ENCODE peak calls at places on chromosomes 7 and 10, in four cellular contexts. One of them, this sample, is unnamed.

GRCh38 chr7:102991540-102992214 is 78.9 kb downstream of the LRRC17 start:
- DNase-seq in A549: peak
- DNase-seq in HL-60: no peak
- DNase-seq in Panc1: peak
- DNase-seq in this sample: peak

GRCh38 chr10:116826803-116827202 is 22.5 kb upstream of the ENO4 start:
- DNase-seq in A549: no peak
- DNase-seq in HL-60: no peak
- DNase-seq in Panc1: no peak
- DNase-seq in this sample: peak

GRCh38 chr10:88114368-88114767 is 250.9 kb downstream of the PTEN start:
- DNase-seq in A549: peak
- DNase-seq in HL-60: peak
- DNase-seq in Panc1: peak
- DNase-seq in this sample: peak

GRCh38 chr10:77264107-77264506 is 373.5 kb downstream of the KCNMA1 start:
- DNase-seq in Panc1: no peak
- DNase-seq in HL-60: peak
- DNase-seq in A549: no peak
- DNase-seq in this sample: no peak

GRCh38 chr7:36015733-36016132 is 137.3 kb upstream of the EEPD1 start:
- DNase-seq in Panc1: no peak
- DNase-seq in A549: no peak
- DNase-seq in HL-60: no peak
- DNase-seq in this sample: no peak

GRCh38 chr10:91410638-91411367 is 659 bp downstream of the HECTD2 start:
- DNase-seq in A549: no peak
- DNase-seq in Panc1: no peak
- DNase-seq in HL-60: no peak
- DNase-seq in this sample: no peak

GRCh38 chr10:58920655-58921003 is 255.8 kb upstream of the PHYHIPL start:
- DNase-seq in HL-60: no peak
- DNase-seq in Panc1: peak
- DNase-seq in A549: no peak
- DNase-seq in this sample: no peak

GRCh38 chr7:29977926-29978652 is 11.5 kb downstream of the SCRN1 start:
- DNase-seq in Panc1: no peak
- DNase-seq in HL-60: no peak
- DNase-seq in A549: peak
- DNase-seq in this sample: peak

GRCh38 chr10:78359641-78360091 is 326.0 kb downstream of the RPS24 start:
- DNase-seq in HL-60: no peak
- DNase-seq in A549: no peak
- DNase-seq in Panc1: no peak
- DNase-seq in this sample: no peak

GRCh38 chr7:12458520-12459131 is 55.0 kb upstream of the VWDE start:
- DNase-seq in A549: peak
- DNase-seq in HL-60: peak
- DNase-seq in Panc1: no peak
- DNase-seq in this sample: peak

GRCh38 chr7:47513741-47514241 is 68.1 kb downstream of the TNS3 start:
- DNase-seq in Panc1: no peak
- DNase-seq in A549: no peak
- DNase-seq in HL-60: no peak
- DNase-seq in this sample: no peak

GRCh38 chr7:12834782-12835181 is 147.3 kb downstream of the ARL4A start:
- DNase-seq in HL-60: no peak
- DNase-seq in Panc1: no peak
- DNase-seq in A549: no peak
- DNase-seq in this sample: no peak

GRCh38 chr7:41810258-41810576 is 107.3 kb upstream of the INHBA start:
- DNase-seq in Panc1: no peak
- DNase-seq in A549: no peak
- DNase-seq in HL-60: no peak
- DNase-seq in this sample: no peak

GRCh38 chr10:930415-931325 is 835 bp downstream of the LARP4B start:
- DNase-seq in A549: peak
- DNase-seq in Panc1: no peak
- DNase-seq in HL-60: peak
- DNase-seq in this sample: no peak

DNA sequence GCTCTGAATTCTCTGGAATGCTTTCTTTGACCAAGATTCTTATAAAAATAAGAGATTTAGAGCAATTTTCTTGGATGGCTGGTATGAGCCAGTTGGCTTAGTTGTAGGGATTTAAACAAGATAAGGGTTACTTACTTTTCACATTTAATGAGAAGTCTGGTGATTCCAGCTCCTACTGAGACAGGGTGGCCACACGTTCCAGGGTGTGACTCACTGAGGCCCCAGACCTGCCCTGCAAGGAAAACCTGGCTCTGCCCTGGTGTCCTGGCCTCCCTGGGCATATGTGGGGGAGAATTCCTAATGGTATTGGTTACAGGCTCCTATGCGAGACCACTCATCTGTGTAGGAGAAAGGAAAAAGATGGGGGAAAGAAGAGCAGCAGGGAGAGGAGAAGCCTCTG is 139.7 kb downstream of the EGFR start:
- DNase-seq in Panc1: no peak
- DNase-seq in HL-60: no peak
- DNase-seq in A549: no peak
- DNase-seq in this sample: no peak
- TF ChIP-seq REST in Panc1: no peak
- TF ChIP-seq REST in HL-60: no peak
- TF ChIP-seq REST in A549: no peak
- TF ChIP-seq REST in this sample: no peak

GRCh38 chr10:34291466-34292177 is 523.5 kb downstream of the PARD3 start:
- DNase-seq in A549: no peak
- DNase-seq in HL-60: no peak
- DNase-seq in Panc1: no peak
- DNase-seq in this sample: no peak

GRCh38 chr10:34290412-34291082 is 524.5 kb downstream of the PARD3 start:
- DNase-seq in Panc1: no peak
- DNase-seq in A549: no peak
- DNase-seq in HL-60: no peak
- DNase-seq in this sample: no peak

GRCh38 chr10:34292178-34292565 is 522.9 kb downstream of the PARD3 start:
- DNase-seq in Panc1: no peak
- DNase-seq in A549: no peak
- DNase-seq in HL-60: no peak
- DNase-seq in this sample: no peak

GRCh38 chr10:34294137-34294536 is 521.0 kb downstream of the PARD3 start:
- DNase-seq in HL-60: no peak
- DNase-seq in A549: no peak
- DNase-seq in Panc1: no peak
- DNase-seq in this sample: no peak

GRCh38 chr10:34292675-34293074 is 522.4 kb downstream of the PARD3 start:
- DNase-seq in HL-60: no peak
- DNase-seq in Panc1: no peak
- DNase-seq in A549: no peak
- DNase-seq in this sample: no peak
- TF ChIP-seq REST in HL-60: no peak
- TF ChIP-seq REST in Panc1: no peak
- TF ChIP-seq REST in A549: no peak
- TF ChIP-seq REST in this sample: no peak

GRCh38 chr7:155312108-155312507 is 14.4 kb downstream of the INSIG1 start:
- DNase-seq in A549: no peak
- DNase-seq in Panc1: no peak
- DNase-seq in HL-60: no peak
- DNase-seq in this sample: no peak

GRCh38 chr7:155310425-155311114 is 12.9 kb downstream of the INSIG1 start:
- DNase-seq in Panc1: no peak
- DNase-seq in HL-60: no peak
- DNase-seq in A549: no peak
- DNase-seq in this sample: no peak

GRCh38 chr7:155308330-155309020 is 10.8 kb downstream of the INSIG1 start:
- DNase-seq in A549: no peak
- DNase-seq in HL-60: no peak
- DNase-seq in Panc1: no peak
- DNase-seq in this sample: no peak

GRCh38 chr7:155306677-155307470 is 9.2 kb downstream of the INSIG1 start:
- DNase-seq in Panc1: no peak
- DNase-seq in A549: no peak
- DNase-seq in HL-60: no peak
- DNase-seq in this sample: no peak

DNA sequence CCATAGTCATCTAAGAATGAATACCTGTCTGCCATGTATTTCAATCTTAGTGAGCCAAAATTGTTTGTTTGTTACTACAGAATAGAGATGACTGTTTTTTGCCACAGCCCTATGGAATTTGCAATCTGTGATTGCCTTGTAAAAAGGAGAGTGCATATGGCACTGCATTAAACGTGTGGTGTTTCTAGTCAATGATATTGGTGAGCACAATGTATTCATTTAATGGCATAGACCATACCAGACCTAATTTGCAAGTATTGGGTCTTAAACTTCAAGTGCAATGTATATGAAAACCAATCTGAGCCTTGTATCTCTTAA is 11.3 kb downstream of the INSIG1 start:
- DNase-seq in A549: no peak
- DNase-seq in HL-60: no peak
- DNase-seq in Panc1: no peak
- DNase-seq in this sample: no peak
- TF ChIP-seq REST in A549: no peak
- TF ChIP-seq REST in HL-60: no peak
- TF ChIP-seq REST in Panc1: no peak
- TF ChIP-seq REST in this sample: no peak

DNA sequence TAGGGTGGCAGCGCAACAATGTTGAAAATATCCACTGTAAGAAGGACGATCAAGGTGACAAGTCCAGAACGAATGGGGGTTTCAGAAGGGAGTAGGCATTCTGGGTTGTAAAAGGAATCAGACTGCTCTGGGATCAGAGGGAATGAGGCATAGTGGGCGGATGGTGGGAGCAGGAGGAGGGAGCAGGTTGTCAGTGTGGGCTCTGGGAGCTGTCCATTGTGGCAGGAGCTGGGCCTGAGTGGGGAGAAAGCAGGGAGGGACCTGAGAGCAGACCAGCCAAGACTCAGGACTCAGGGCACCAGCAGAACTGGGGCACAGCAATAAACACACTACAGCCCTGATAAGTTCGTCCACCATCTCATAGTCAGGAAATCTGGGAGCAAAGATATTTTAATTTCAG is 292.6 kb upstream of the MKI67 start:
- DNase-seq in HL-60: no peak
- DNase-seq in Panc1: no peak
- DNase-seq in A549: no peak
- DNase-seq in this sample: no peak
- TF ChIP-seq REST in HL-60: no peak
- TF ChIP-seq REST in Panc1: no peak
- TF ChIP-seq REST in A549: no peak
- TF ChIP-seq REST in this sample: no peak

GRCh38 chr10:113937756-113938155 is 83.3 kb downstream of the NHLRC2 start:
- DNase-seq in Panc1: no peak
- DNase-seq in A549: no peak
- DNase-seq in HL-60: no peak
- DNase-seq in this sample: no peak
- TF ChIP-seq REST in Panc1: no peak
- TF ChIP-seq REST in A549: no peak
- TF ChIP-seq REST in HL-60: no peak
- TF ChIP-seq REST in this sample: no peak

GRCh38 chr7:43113622-43114450 is 1.4 kb downstream of the HECW1 start:
- DNase-seq in HL-60: no peak
- DNase-seq in Panc1: no peak
- DNase-seq in A549: no peak
- DNase-seq in this sample: no peak

GRCh38 chr7:43112088-43112940 is at the start of gene HECW1:
- DNase-seq in Panc1: no peak
- DNase-seq in HL-60: no peak
- DNase-seq in A549: no peak
- DNase-seq in this sample: no peak

GRCh38 chr7:43116451-43116850 is 4.0 kb downstream of the HECW1 start:
- DNase-seq in A549: no peak
- DNase-seq in Panc1: no peak
- DNase-seq in HL-60: no peak
- DNase-seq in this sample: no peak

GRCh38 chr7:43112941-43113621 is 634 bp downstream of the HECW1 start:
- DNase-seq in Panc1: no peak
- DNase-seq in HL-60: no peak
- DNase-seq in A549: peak
- DNase-seq in this sample: no peak

DNA sequence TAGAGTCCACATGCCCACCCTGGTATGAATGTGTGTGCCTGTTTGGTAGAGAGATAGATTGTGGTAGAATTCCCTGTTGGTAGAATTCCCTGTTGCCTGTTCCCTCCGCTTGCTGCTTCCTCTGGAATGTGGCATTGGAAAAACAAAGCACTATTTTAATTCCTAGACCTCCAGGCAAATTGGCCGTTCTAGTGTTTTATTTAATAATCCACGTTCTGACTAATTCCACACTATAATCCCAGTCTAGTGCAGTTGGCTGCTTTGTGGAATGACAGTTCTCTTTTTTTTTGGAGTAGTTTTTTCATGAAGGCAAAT is 2.0 kb downstream of the HECW1 start:
- DNase-seq in HL-60: no peak
- DNase-seq in A549: no peak
- DNase-seq in Panc1: no peak
- DNase-seq in this sample: no peak
- TF ChIP-seq REST in HL-60: no peak
- TF ChIP-seq REST in A549: no peak
- TF ChIP-seq REST in Panc1: no peak
- TF ChIP-seq REST in this sample: no peak

DNA sequence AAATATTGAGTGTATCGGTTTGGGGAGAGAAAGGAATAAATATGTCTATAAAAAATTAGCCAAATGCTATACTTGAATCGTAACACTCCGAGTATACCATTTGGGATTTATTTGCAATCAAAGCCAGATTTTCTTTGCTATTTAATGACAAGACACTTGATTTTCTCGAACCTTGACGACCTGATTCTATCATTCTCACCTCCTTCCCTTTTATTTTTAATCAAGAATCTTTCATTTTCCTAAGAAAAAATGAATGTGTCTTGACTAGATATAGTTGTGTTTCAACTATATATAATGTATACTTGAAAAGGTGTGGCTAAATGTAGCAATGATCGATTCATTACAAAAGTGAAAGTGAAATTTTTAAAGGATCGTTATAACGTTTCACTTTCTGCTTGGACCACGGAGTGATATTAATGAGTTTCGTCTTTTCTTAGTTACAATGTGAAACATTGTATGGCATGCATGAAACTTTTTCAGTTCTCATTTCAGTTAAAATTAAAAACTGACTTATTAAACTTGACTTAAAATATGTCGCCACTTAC is 562 bp downstream of the NUB1 start:
- DNase-seq in HL-60: no peak
- DNase-seq in A549: no peak
- DNase-seq in Panc1: no peak
- DNase-seq in this sample: no peak
- TF ChIP-seq REST in HL-60: no peak
- TF ChIP-seq REST in A549: no peak
- TF ChIP-seq REST in Panc1: no peak
- TF ChIP-seq REST in this sample: no peak

GRCh38 chr7:99092064-99092720 is 51.7 kb downstream of the SMURF1 start:
- DNase-seq in HL-60: no peak
- DNase-seq in A549: no peak
- DNase-seq in Panc1: no peak
- DNase-seq in this sample: no peak
- TF ChIP-seq REST in HL-60: no peak
- TF ChIP-seq REST in A549: no peak
- TF ChIP-seq REST in Panc1: no peak
- TF ChIP-seq REST in this sample: no peak